ENCODE peak calls at places on chromosomes 7 and 10, in five cellular contexts. I is hippocampal formation, R is psoas muscle, S is hypothalamus, L is skeletal muscle cell. H is an unnamed sample.

GRCh38 chr10:124329941-124330340 is 88.8 kb downstream of the OAT start:
- DNase-seq in I (no peak), R (no peak), S (no peak), L (no peak), H (no peak)

GRCh38 chr10:44898665-44899064 is 12.5 kb upstream of the TMEM72 start:
- DNase-seq in I (no peak), R (no peak), S (no peak), L (no peak), H (no peak)

GRCh38 chr7:92135490-92135889 is 1.2 kb upstream of the CYP51A1 start:
- DNase-seq in I (no peak), R (no peak), S (no peak), L (no peak), H (no peak)

GRCh38 chr7:1693991-1694524 is 24.0 kb downstream of the ELFN1 start:
- DNase-seq in I (no peak), R (peak), S (no peak), L (peak), H (peak)

GRCh38 chr10:88728107-88728763 is 22.2 kb downstream of the LIPK start:
- DNase-seq in I (no peak), R (no peak), S (no peak), L (no peak), H (no peak)

GRCh38 chr7:149495785-149496641 is 1.6 kb downstream of the ZNF746 start:
- DNase-seq in I (peak), R (peak), S (no peak), L (peak), H (peak)

GRCh38 chr10:83607959-83608745 is 531.2 kb upstream of the GHITM start:
- DNase-seq in I (no peak), R (no peak), S (no peak), L (no peak), H (no peak)

GRCh38 chr10:132109341-132110072 is 43.8 kb downstream of the JAKMIP3 start:
- DNase-seq in I (no peak), R (peak), S (no peak), L (no peak), H (no peak)

H was measured in pancreas.